ENCODE peak calls at places on chromosomes 13 and 19, in nine cellular contexts. G is Calu3; M is body of pancreas; N is activated naive CD8-positive, alpha-beta T cell treated with anti-CD3 and anti-CD28 coated beads, Interleukin-2, amount 50 U/mL, for 24 hours; K is activated naive CD4-positive, alpha-beta T cell treated with anti-CD3 and anti-CD28 coated beads, Interleukin-2, amount 50 U/mL, for 16 hours; E is activated CD4-positive, alpha-beta T cell treated with anti-CD3 and anti-CD28 coated beads, Interleukin-2, amount 50 U/mL, for 24 hours; S is fibroblast of mammary gland; I is T-helper 2 cell; P is colonic mucosa. A is an unnamed sample.

GRCh38 chr19:19458110-19458816 is 52.8 kb downstream of the GATAD2A start:
- DNase-seq in G (no peak), M (no peak), N (no peak), K (no peak), E (no peak), S (peak), I (no peak), P (no peak), A (no peak)

GRCh38 chr13:66530686-66531085 is 699.5 kb downstream of the PCDH9 start:
- DNase-seq in G (no peak), M (no peak), N (no peak), K (no peak), E (no peak), S (no peak), I (no peak), P (no peak), A (no peak)

GRCh38 chr13:45200701-45201230 is at the start of gene KCTD4:
- DNase-seq in G (no peak), M (no peak), N (no peak), K (no peak), E (no peak), S (no peak), I (no peak), P (no peak), A (no peak)

GRCh38 chr19:6064016-6064702 is 46.1 kb downstream of the RFX2 start:
- DNase-seq in G (no peak), M (no peak), N (no peak), K (no peak), E (no peak), S (no peak), I (no peak), P (no peak), A (peak)

GRCh38 chr13:27293873-27294515 is 23.4 kb downstream of the RASL11A start:
- DNase-seq in G (no peak), M (no peak), N (no peak), K (no peak), E (no peak), S (no peak), I (no peak), P (no peak), A (no peak)

GRCh38 chr19:6811906-6812305 is 39.4 kb downstream of the VAV1 start:
- DNase-seq in G (peak), M (peak), N (no peak), K (no peak), E (no peak), S (peak), I (no peak), P (no peak), A (no peak)

GRCh38 chr19:37698216-37698615 is 21.3 kb downstream of the ZNF607 start:
- DNase-seq in G (no peak), M (no peak), N (no peak), K (no peak), E (no peak), S (no peak), I (no peak), P (no peak), A (no peak)

GRCh38 chr13:20711301-20712044 is 8.0 kb downstream of the IL17D start:
- DNase-seq in G (no peak), M (no peak), N (no peak), K (no peak), E (no peak), S (no peak), I (no peak), P (no peak), A (peak)

GRCh38 chr13:67726979-67727378 is 496.8 kb upstream of the PCDH9 start:
- DNase-seq in G (no peak), M (no peak), N (no peak), K (no peak), E (no peak), S (no peak), I (no peak), P (peak), A (no peak)

GRCh38 chr13:46668302-46668720 is 115.3 kb downstream of the LRCH1 start:
- DNase-seq in G (no peak), M (peak), N (no peak), K (no peak), E (no peak), S (peak), I (no peak), P (peak), A (no peak)

GRCh38 chr13:28611021-28611420 is 47.9 kb upstream of the POMP start:
- DNase-seq in G (no peak), M (no peak), N (no peak), K (no peak), E (no peak), S (no peak), I (no peak), P (no peak), A (no peak)

GRCh38 chr13:73880365-73880764 is 253.8 kb downstream of the KLF12 start:
- DNase-seq in G (no peak), M (no peak), N (no peak), K (no peak), E (no peak), S (peak), I (no peak), P (no peak), A (peak)

GRCh38 chr19:55134732-55135131 is 14.3 kb downstream of the TNNT1 start:
- DNase-seq in G (no peak), M (no peak), N (no peak), K (no peak), E (no peak), S (no peak), I (no peak), P (no peak), A (no peak)

GRCh38 chr19:47268028-47268427 is 6.7 kb upstream of the INAFM1 start:
- DNase-seq in G (no peak), M (no peak), N (no peak), K (no peak), E (no peak), S (no peak), I (no peak), P (no peak), A (no peak)

GRCh38 chr19:47028372-47028672 is 8.7 kb downstream of the NPAS1 start:
- DNase-seq in G (no peak), M (no peak), N (no peak), K (no peak), E (no peak), S (no peak), I (no peak), P (no peak), A (no peak)

GRCh38 chr19:57566396-57567256 is 7.0 kb upstream of the ZNF550 start:
- DNase-seq in G (no peak), M (no peak), N (no peak), K (no peak), E (no peak), S (peak), I (no peak), P (no peak), A (peak)

GRCh38 chr19:18168673-18169381 is 4.8 kb upstream of the IFI30 start:
- DNase-seq in G (no peak), M (no peak), N (no peak), K (no peak), E (no peak), S (no peak), I (no peak), P (no peak), A (no peak)

GRCh38 chr13:63942372-63942771 is 2526.7 kb upstream of the PCDH20 start:
- DNase-seq in G (no peak), M (no peak), N (no peak), K (no peak), E (no peak), S (peak), I (no peak), P (no peak), A (no peak)

GRCh38 chr13:20843177-20843576 is 59.4 kb downstream of the XPO4 start:
- DNase-seq in G (no peak), M (no peak), N (no peak), K (no peak), E (no peak), S (no peak), I (no peak), P (no peak), A (no peak)

GRCh38 chr19:932647-933552 is 7.1 kb downstream of the ARID3A start:
- DNase-seq in G (peak), M (peak), N (peak), K (peak), E (no peak), S (peak), I (peak), P (peak), A (peak)

GRCh38 chr19:48689438-48689837 is 6.3 kb upstream of the FUT2 start:
- DNase-seq in G (no peak), M (peak), N (no peak), K (no peak), E (no peak), S (no peak), I (no peak), P (no peak), A (no peak)

GRCh38 chr13:107743523-107743922 is 471.8 kb downstream of the LIG4 start:
- DNase-seq in G (no peak), M (no peak), N (no peak), K (no peak), E (no peak), S (no peak), I (no peak), P (no peak), A (no peak)

GRCh38 chr19:10797078-10797477 is 38.9 kb downstream of the TMED1 start:
- DNase-seq in G (no peak), M (no peak), N (peak), K (no peak), E (no peak), S (no peak), I (peak), P (no peak), A (no peak)

GRCh38 chr19:17323973-17324327 is 10.7 kb downstream of the ANO8 start:
- DNase-seq in G (no peak), M (no peak), N (no peak), K (no peak), E (no peak), S (no peak), I (no peak), P (no peak), A (no peak)

GRCh38 chr13:64529874-64530485 is 2700.2 kb downstream of the PCDH9 start:
- DNase-seq in G (no peak), M (no peak), N (peak), K (no peak), E (no peak), S (peak), I (no peak), P (no peak), A (no peak)

GRCh38 chr13:24165746-24166145 is 5.2 kb downstream of the SPATA13 start:
- DNase-seq in G (no peak), M (no peak), N (no peak), K (no peak), E (no peak), S (peak), I (no peak), P (no peak), A (no peak)

GRCh38 chr19:48806518-48806817 is 4.4 kb downstream of the BCAT2 start:
- DNase-seq in G (peak), M (no peak), N (peak), K (peak), E (no peak), S (no peak), I (peak), P (peak), A (peak)

GRCh38 chr19:19866599-19867248 is 1.0 kb downstream of the ZNF253 start:
- DNase-seq in G (peak), M (peak), N (peak), K (peak), E (peak), S (peak), I (peak), P (peak), A (peak)

GRCh38 chr19:10334340-10335148 is 1.2 kb upstream of the RAVER1 start:
- DNase-seq in G (peak), M (peak), N (peak), K (peak), E (no peak), S (peak), I (no peak), P (peak), A (peak)

GRCh38 chr13:29914591-29914990 is 64.2 kb upstream of the UBL3 start:
- DNase-seq in G (no peak), M (no peak), N (no peak), K (no peak), E (no peak), S (no peak), I (no peak), P (no peak), A (no peak)

GRCh38 chr13:91291078-91291477 is 56.4 kb upstream of the MIR17HG start:
- DNase-seq in G (no peak), M (no peak), N (no peak), K (no peak), E (no peak), S (no peak), I (no peak), P (no peak), A (no peak)

GRCh38 chr13:38703255-38703654 is 16.4 kb downstream of the FREM2 start:
- DNase-seq in G (no peak), M (no peak), N (no peak), K (no peak), E (no peak), S (no peak), I (no peak), P (no peak), A (no peak)